ENCODE peak calls at places on chromosome 5, in four cellular contexts. N, S, U and E are unnamed samples.
A peak's percentile ranks its signal among the peaks of the same experiment; 100 is the strongest.

GRCh38 chr5:2038337-2039179 is 155.8 kb upstream of the IRX4 start:
- DNase-seq in N (peak; percentile 94), S (peak; percentile 90), U (no peak), E (peak; percentile 33)

GRCh38 chr5:83789376-83789775 is 68.7 kb upstream of the HAPLN1 start:
- DNase-seq in N (no peak), S (no peak), U (no peak), E (no peak)

GRCh38 chr5:81633916-81634315 is 117.0 kb downstream of the SSBP2 start:
- DNase-seq in S (no peak), N (no peak), U (no peak), E (no peak)

GRCh38 chr5:107380654-107381053 is 290.1 kb downstream of the EFNA5 start:
- DNase-seq in S (no peak), U (no peak), N (no peak), E (no peak)

GRCh38 chr5:3602713-3603502 is 7.3 kb downstream of the IRX1 start:
- DNase-seq in N (peak; percentile 87), S (peak; percentile 67), U (no peak), E (no peak)

GRCh38 chr5:179406031-179406681 is 60.9 kb upstream of the ADAMTS2 start:
- DNase-seq in S (no peak), N (peak; percentile 41), U (no peak), E (no peak)

GRCh38 chr5:109604758-109605157 is 85.0 kb upstream of the MAN2A1 start:
- DNase-seq in U (no peak), N (no peak), S (no peak), E (no peak)

GRCh38 chr5:72584466-72584865 is 77.3 kb upstream of the ZNF366 start:
- DNase-seq in U (peak; percentile 36), S (no peak), N (no peak), E (no peak)

GRCh38 chr5:93658044-93658443 is 75.0 kb downstream of the NR2F1 start:
- DNase-seq in U (no peak), N (no peak), S (no peak), E (no peak)

GRCh38 chr5:134184155-134185135 is 7.7 kb upstream of the SKP1 start:
- DNase-seq in S (peak; percentile 81), U (peak; percentile 16), N (peak; percentile 90), E (peak; percentile 48)

GRCh38 chr5:73899916-73900315 is 273.9 kb downstream of the ARHGEF28 start:
- DNase-seq in S (no peak), U (no peak), N (no peak), E (no peak)

GRCh38 chr5:7392401-7393024 is 3.4 kb upstream of the ADCY2 start:
- DNase-seq in N (no peak), U (no peak), S (peak; percentile 30), E (no peak)

GRCh38 chr5:77066823-77067442 is 20.2 kb downstream of the ZBED3 start:
- DNase-seq in U (no peak), N (no peak), S (no peak), E (no peak)

GRCh38 chr5:107570805-107571531 is 99.8 kb downstream of the EFNA5 start:
- DNase-seq in U (peak; percentile 94), S (no peak), N (no peak), E (no peak)

GRCh38 chr5:119996128-119996527 is 366.8 kb downstream of the FAM170A start:
- DNase-seq in S (no peak), N (no peak), U (no peak), E (no peak)

GRCh38 chr5:172647341-172648007 is 6.4 kb downstream of the NEURL1B start:
- DNase-seq in S (no peak), U (no peak), N (no peak), E (no peak)

GRCh38 chr5:149938791-149939358 is 5.7 kb downstream of the PDE6A start:
- DNase-seq in S (no peak), U (no peak), N (no peak), E (no peak)

GRCh38 chr5:140111859-140112551 is 1.9 kb upstream of the PURA start:
- DNase-seq in N (no peak), U (no peak), S (no peak), E (no peak)

GRCh38 chr5:33828611-33829286 is 63.0 kb downstream of the ADAMTS12 start:
- DNase-seq in U (no peak), S (no peak), N (no peak), E (no peak)

GRCh38 chr5:35717718-35718117 is 100.1 kb downstream of the SPEF2 start:
- DNase-seq in U (no peak), N (peak; percentile 46), S (no peak), E (no peak)

GRCh38 chr5:80481019-80481893 is 6.6 kb upstream of the FAM151B start:
- DNase-seq in S (peak; percentile 28), U (peak; percentile 27), N (no peak), E (peak; percentile 38)

GRCh38 chr5:150656191-150657132 is 4.6 kb upstream of the MYOZ3 start:
- DNase-seq in N (peak; percentile 94), U (peak; percentile 11), S (peak; percentile 100), E (no peak)

GRCh38 chr5:33371660-33372059 is 69.1 kb upstream of the TARS1 start:
- DNase-seq in N (no peak), S (no peak), U (no peak), E (no peak)

GRCh38 chr5:170681013-170681433 is 102.5 kb upstream of the GABRP start:
- DNase-seq in U (no peak), S (peak; percentile 57), N (peak; percentile 88), E (no peak)

GRCh38 chr5:160230686-160231527 is 1.6 kb downstream of the FABP6 start:
- DNase-seq in S (no peak), U (peak; percentile 74), N (no peak), E (no peak)

GRCh38 chr5:39072915-39073758 is 1.1 kb downstream of the RICTOR start:
- DNase-seq in N (peak; percentile 74), S (peak; percentile 68), U (peak; percentile 38), E (no peak)

GRCh38 chr5:142426129-142426641 is 101.4 kb upstream of the SPRY4 start:
- DNase-seq in S (no peak), U (no peak), N (no peak), E (no peak)

GRCh38 chr5:97936246-97936645 is 753.2 kb upstream of the RIOK2 start:
- DNase-seq in S (no peak), N (no peak), U (no peak), E (no peak)

GRCh38 chr5:77301447-77301878 is 91.0 kb downstream of the PDE8B start:
- DNase-seq in S (no peak), U (no peak), N (no peak), E (no peak)

GRCh38 chr5:128201065-128201926 is 117.7 kb downstream of the SLC12A2 start:
- DNase-seq in U (no peak), S (peak; percentile 82), N (peak; percentile 97), E (no peak)

GRCh38 chr5:118042076-118042475 is 946.3 kb downstream of the DTWD2 start:
- DNase-seq in S (peak; percentile 7), N (no peak), U (no peak), E (no peak)

GRCh38 chr5:173318881-173319609 is 9.2 kb downstream of the STC2 start:
- DNase-seq in N (no peak), U (no peak), S (no peak), E (no peak)

GRCh38 chr5:111478266-111478665 is 34.1 kb downstream of the STARD4 start:
- DNase-seq in N (no peak), U (no peak), S (peak; percentile 22), E (no peak)

DNA sequence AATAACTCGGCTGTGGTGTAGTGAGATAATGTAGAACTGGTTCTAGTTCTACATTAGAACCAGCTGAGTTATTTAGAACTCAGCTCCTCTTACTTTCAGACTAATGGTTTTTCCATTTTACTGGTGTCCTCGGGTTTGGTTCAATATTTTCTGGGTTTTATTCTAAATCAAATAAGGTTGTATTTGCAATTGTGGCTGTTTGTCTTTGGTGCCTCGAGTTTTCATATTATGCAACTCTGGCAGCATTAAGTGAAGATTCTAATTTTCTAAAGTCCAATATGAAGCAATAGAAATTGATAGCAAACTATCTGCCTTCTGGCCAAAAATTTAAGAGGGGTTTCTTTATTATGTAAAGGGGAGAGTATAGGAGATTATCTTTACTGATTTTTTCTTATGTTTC is 19.0 kb downstream of the C6 start:
- DNase-seq in S (no peak), N (no peak), U (no peak), E (no peak)
- TF ChIP-seq RAD21 in S (no peak), N (no peak), U (no peak), E (no peak)

DNA sequence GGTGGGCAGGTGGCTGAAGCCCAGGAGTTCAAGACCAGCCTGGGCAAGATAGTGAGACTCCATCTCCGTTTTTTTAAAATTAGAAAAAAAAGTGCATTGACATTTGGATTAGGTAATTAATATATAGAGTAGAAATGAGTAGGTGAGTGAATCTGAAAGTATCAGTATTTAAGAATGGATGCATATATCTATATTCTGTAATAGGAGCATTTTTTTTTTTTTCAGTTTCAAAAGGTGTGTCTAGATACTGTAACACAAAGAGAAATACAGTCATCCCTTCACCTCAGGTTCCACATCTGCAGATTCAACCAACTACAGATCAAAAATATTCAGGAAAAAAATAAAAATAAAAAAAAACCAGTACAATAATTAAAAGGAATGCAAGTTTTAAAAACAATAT is 50.8 kb downstream of the RBM27 start:
- DNase-seq in N (no peak), U (no peak), S (no peak), E (no peak)
- H3K79me2 ChIP-seq in N (no peaks in the 10 kb centered on the region), U (no peaks in the 10 kb centered on the region), S (peaks cover 10% of the 10 kb centered on the region), E (peaks cover 23% of the 10 kb centered on the region)

GRCh38 chr5:101675510-101675909 is 620.6 kb downstream of the SLCO4C1 start:
- DNase-seq in N (no peak), U (no peak), S (peak; percentile 27), E (no peak)

GRCh38 chr5:101678494-101679193 is 617.4 kb downstream of the SLCO4C1 start:
- DNase-seq in U (peak; percentile 7), S (peak; percentile 43), N (peak; percentile 92), E (peak; percentile 59)

GRCh38 chr5:101677961-101678360 is 618.1 kb downstream of the SLCO4C1 start:
- DNase-seq in S (no peak), U (no peak), N (no peak), E (no peak)

GRCh38 chr5:101676646-101677045 is 619.4 kb downstream of the SLCO4C1 start:
- DNase-seq in S (no peak), U (no peak), N (no peak), E (no peak)

DNA sequence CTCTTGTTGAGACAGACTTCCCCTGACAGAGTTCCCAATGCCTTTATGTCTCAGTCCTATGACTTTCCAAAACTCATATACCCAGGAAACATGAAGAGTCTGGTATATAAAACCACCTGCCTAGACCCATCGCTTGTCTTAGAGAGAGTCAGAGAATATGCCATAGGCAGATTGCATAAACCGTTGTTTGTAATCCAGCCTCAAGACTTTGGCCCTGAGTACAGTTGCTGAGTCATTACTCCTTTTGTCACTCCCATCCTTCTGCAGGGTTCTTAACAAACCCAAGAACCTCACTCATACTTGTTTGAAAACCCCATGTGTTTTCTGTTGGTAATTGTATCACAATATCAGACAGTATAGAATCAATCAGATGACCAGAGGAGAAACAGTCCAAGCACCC is 616.3 kb downstream of the SLCO4C1 start:
- DNase-seq in N (no peak), S (no peak), U (no peak), E (no peak)
- TF ChIP-seq RAD21 in N (no peak), S (no peak), U (no peak), E (no peak)

GRCh38 chr5:1001406-1002270 is 7.0 kb upstream of the NKD2 start:
- DNase-seq in S (no peak), N (peak; percentile 39), U (no peak), E (no peak)

GRCh38 chr5:1000329-1000728 is 8.3 kb upstream of the NKD2 start:
- DNase-seq in N (no peak), U (no peak), S (no peak), E (no peak)

GRCh38 chr5:1003296-1003937 is 5.2 kb upstream of the NKD2 start:
- DNase-seq in S (no peak), N (no peak), U (no peak), E (peak; percentile 76)

GRCh38 chr5:1002836-1003235 is 5.8 kb upstream of the NKD2 start:
- DNase-seq in U (no peak), N (peak; percentile 36), S (no peak), E (no peak)

GRCh38 chr5:1002271-1002546 is 6.4 kb upstream of the NKD2 start:
- DNase-seq in S (no peak), U (no peak), N (no peak), E (no peak)
- H3K79me2 ChIP-seq in S (no peaks in the 10 kb centered on the region), U (no peaks in the 10 kb centered on the region), N (no peaks in the 10 kb centered on the region), E (no peaks in the 10 kb centered on the region)